ENCODE peak calls at places on chromosomes 4 and X, in eight cellular contexts. Q is astrocyte of the spinal cord; I is GM06990; C is CD4-positive, alpha-beta T cell; J is AG04449; L is retinal pigment epithelial cell; W is left ventricle myocardium inferior; S is H9. G is an unnamed sample.

GRCh38 chr4:151014521-151015457 is at the start of gene LRBA:
- DNase-seq in C (peak; percentile 71), L (no peak), J (no peak), S (peak; percentile 95), W (peak; percentile 67), Q (peak; percentile 43), I (peak; percentile 85), G (peak; percentile 79)

GRCh38 chr4:121736735-121737351 is 28.1 kb downstream of the SMIM43 start:
- DNase-seq in C (no peak), W (no peak), L (no peak), S (no peak), J (no peak), I (no peak), Q (peak; percentile 69), G (peak; percentile 15)

GRCh38 chrX:3522016-3522690 is 175.7 kb upstream of the MXRA5 start:
- DNase-seq in W (no peak), I (no peak), J (peak; percentile 87), S (no peak), L (no peak), Q (peak; percentile 46), C (no peak), G (no peak)

GRCh38 chr4:167100120-167100519 is 134.2 kb downstream of the SPOCK3 start:
- DNase-seq in C (no peak), I (peak; percentile 10), Q (peak; percentile 67), W (no peak), S (no peak), J (no peak), L (peak; percentile 65), G (no peak)

GRCh38 chr4:81738891-81739290 is 267.2 kb upstream of the RASGEF1B start:
- DNase-seq in Q (no peak), L (no peak), W (no peak), I (no peak), S (no peak), C (no peak), J (no peak), G (no peak)

GRCh38 chr4:159722052-159722451 is 619.2 kb downstream of the RAPGEF2 start:
- DNase-seq in S (no peak), L (no peak), I (no peak), J (no peak), Q (no peak), C (no peak), W (no peak), G (no peak)

GRCh38 chr4:106763044-106763443 is 273.1 kb downstream of the DKK2 start:
- DNase-seq in I (no peak), J (no peak), C (no peak), L (no peak), Q (peak; percentile 18), S (peak; percentile 22), W (no peak), G (no peak)

GRCh38 chr4:76558391-76559235 is 123.6 kb downstream of the SHROOM3 start:
- DNase-seq in J (peak; percentile 65), Q (no peak), W (no peak), I (no peak), S (peak; percentile 38), C (no peak), L (no peak), G (no peak)

GRCh38 chr4:149279331-149279730 is 536.3 kb downstream of the IQCM start:
- DNase-seq in C (no peak), S (no peak), L (no peak), W (no peak), I (no peak), Q (no peak), J (no peak), G (no peak)

GRCh38 chrX:130719399-130719798 is 183.6 kb downstream of the ENOX2 start:
- DNase-seq in I (no peak), C (no peak), S (no peak), J (no peak), W (no peak), Q (no peak), L (no peak), G (peak; percentile 19)

GRCh38 chrX:15680401-15680800 is 15.8 kb upstream of the CLTRN start:
- DNase-seq in C (no peak), J (no peak), I (peak; percentile 19), W (no peak), S (no peak), Q (peak; percentile 53), L (peak; percentile 30), G (no peak)

GRCh38 chrX:153626863-153627674 is 19.9 kb upstream of the DUSP9 start:
- DNase-seq in W (no peak), I (no peak), S (no peak), J (no peak), Q (no peak), C (no peak), L (no peak), G (no peak)

GRCh38 chr4:132195181-132195580 is 953.9 kb upstream of the PCDH10 start:
- DNase-seq in J (peak; percentile 5), I (no peak), C (no peak), L (peak; percentile 59), S (no peak), W (no peak), Q (peak; percentile 67), G (no peak)

GRCh38 chrX:2703991-2704369 is 12.9 kb downstream of the CD99 start:
- DNase-seq in W (peak; percentile 47), I (no peak), C (no peak), Q (peak; percentile 57), S (no peak), J (no peak), L (no peak), G (no peak)

GRCh38 chr4:76486588-76487276 is 51.7 kb downstream of the SHROOM3 start:
- DNase-seq in I (no peak), Q (no peak), W (no peak), L (no peak), J (no peak), C (no peak), S (no peak), G (no peak)

GRCh38 chrX:132271330-132271729 is 52.1 kb upstream of the RAP2C start:
- DNase-seq in W (no peak), S (no peak), Q (no peak), L (no peak), I (no peak), J (no peak), C (no peak), G (no peak)

GRCh38 chr4:123739806-123740205 is 343.2 kb downstream of the SPRY1 start:
- DNase-seq in W (no peak), C (no peak), L (no peak), I (no peak), J (no peak), Q (no peak), S (no peak), G (no peak)

GRCh38 chrX:28625223-28625622 is 38.0 kb downstream of the IL1RAPL1 start:
- DNase-seq in J (no peak), C (no peak), S (peak; percentile 53), L (no peak), I (no peak), Q (no peak), W (no peak), G (no peak)

GRCh38 chr4:179586460-179586859 is 2144.2 kb upstream of the AGA start:
- DNase-seq in C (no peak), S (no peak), I (no peak), W (no peak), Q (peak; percentile 16), J (no peak), L (no peak), G (no peak)

GRCh38 chrX:120857240-120857639 is 18.4 kb downstream of the CT47B1 start:
- DNase-seq in L (peak; percentile 13), J (no peak), S (peak; percentile 90), C (no peak), I (no peak), Q (no peak), W (no peak), G (no peak)
- TF ChIP-seq CTCF in L (peak; percentile 15), J (no peak), S (peak; percentile 67), C (no peak), I (no peak), Q (peak; percentile 3), W (no peak), G (no peak)

DNA sequence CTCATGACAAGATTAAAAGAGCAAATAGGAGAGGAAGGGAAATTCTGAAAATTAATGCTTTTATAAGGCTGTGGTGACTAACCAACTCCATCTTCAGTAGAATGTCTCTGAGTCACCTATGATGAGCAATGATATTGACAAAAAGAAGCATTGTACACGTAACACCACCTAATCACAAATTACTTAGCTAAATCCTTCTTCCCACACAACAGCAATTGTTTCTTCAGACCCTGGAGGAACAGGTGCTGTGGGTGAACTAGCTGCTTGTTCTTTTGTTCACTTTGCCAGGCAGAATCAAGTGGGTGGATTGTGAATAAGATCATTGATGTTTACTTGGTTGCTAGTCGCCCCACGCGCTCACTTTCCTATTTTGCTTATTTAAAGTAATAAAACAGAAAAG is 315.5 kb downstream of the CAMK2D start:
- DNase-seq in C (no peak), L (peak; percentile 52), S (no peak), Q (peak; percentile 81), W (no peak), I (no peak), J (no peak), G (no peak)
- TF ChIP-seq CTCF in C (no peak), L (no peak), S (no peak), Q (no peak), W (no peak), I (no peak), J (no peak), G (no peak)

GRCh38 chr4:126628933-126629332 is 1003.8 kb upstream of the INTU start:
- DNase-seq in I (no peak), J (no peak), L (no peak), Q (no peak), S (no peak), W (no peak), C (no peak), G (no peak)

GRCh38 chr4:126630171-126630570 is 1002.6 kb upstream of the INTU start:
- DNase-seq in C (no peak), I (no peak), J (no peak), L (no peak), W (no peak), S (no peak), Q (no peak), G (no peak)

GRCh38 chr4:126627255-126627654 is 1005.5 kb upstream of the INTU start:
- DNase-seq in I (no peak), Q (peak; percentile 45), J (no peak), S (no peak), W (no peak), L (no peak), C (no peak), G (no peak)
- TF ChIP-seq CTCF in I (peak; percentile 24), Q (peak; percentile 72), J (peak; percentile 49), S (peak; percentile 76), W (peak; percentile 46), L (peak; percentile 75), C (no peak), G (peak; percentile 41)

GRCh38 chr4:2507855-2508254 is 28.6 kb upstream of the FAM193A start:
- DNase-seq in C (no peak), Q (no peak), I (no peak), J (no peak), S (no peak), L (no peak), W (no peak), G (no peak)

GRCh38 chr4:2512396-2513135 is 23.9 kb upstream of the FAM193A start:
- DNase-seq in J (no peak), C (no peak), I (no peak), Q (no peak), W (no peak), S (no peak), L (no peak), G (no peak)

GRCh38 chr4:2515835-2516550 is 20.5 kb upstream of the FAM193A start:
- DNase-seq in W (peak; percentile 59), S (no peak), L (no peak), Q (no peak), I (no peak), J (no peak), C (no peak), G (no peak)

GRCh38 chr4:2510351-2511259 is 25.8 kb upstream of the FAM193A start:
- DNase-seq in C (no peak), S (no peak), I (no peak), Q (no peak), J (no peak), L (no peak), W (no peak), G (no peak)

GRCh38 chr4:2511645-2512131 is 24.8 kb upstream of the FAM193A start:
- DNase-seq in I (peak; percentile 45), C (no peak), Q (no peak), S (no peak), L (no peak), W (no peak), J (no peak), G (no peak)
- TF ChIP-seq CTCF in I (no peak), C (no peak), Q (no peak), S (no peak), L (no peak), W (no peak), J (no peak), G (no peak)